ENCODE peak calls at places on chromosomes 16 and 17, in ten cellular contexts. U is transverse colon, I is left ventricle myocardium inferior, C is body of pancreas, E is AG04450, A is fibroblast of lung, J is fibroblast of the aortic adventitia, R is pancreas, F is cardiac muscle cell, P is HFF-Myc. K is an unnamed sample.

GRCh38 chr16:89599902-89600301 is 13.5 kb upstream of the DPEP1 start:
- DNase-seq in J (no peak), E (no peak), R (no peak), U (no peak), A (no peak), C (no peak), P (no peak), F (no peak), I (no peak), K (no peak)

GRCh38 chr16:12323007-12323699 is 346.6 kb downstream of the SNX29 start:
- DNase-seq in R (no peak), P (no peak), A (no peak), J (no peak), I (no peak), C (no peak), E (no peak), F (no peak), U (no peak), K (no peak)

GRCh38 chr16:71670537-71670936 is 44.6 kb downstream of the MARVELD3 start:
- DNase-seq in F (no peak), C (no peak), R (no peak), P (no peak), E (no peak), U (peak; percentile 40), A (no peak), J (no peak), I (no peak), K (no peak)

GRCh38 chr16:85928411-85928820 is 29.5 kb downstream of the IRF8 start:
- DNase-seq in P (peak; percentile 9), C (peak; percentile 62), J (peak; percentile 29), A (no peak), F (peak; percentile 74), R (no peak), E (no peak), I (no peak), U (peak; percentile 27), K (no peak)

GRCh38 chr16:75266738-75267630 is 15.6 kb upstream of the BCAR1 start:
- DNase-seq in R (no peak), A (no peak), F (no peak), E (no peak), J (no peak), C (no peak), P (no peak), U (no peak), I (no peak), K (no peak)

GRCh38 chr17:34740936-34741515 is 161.6 kb downstream of the TMEM132E start:
- DNase-seq in E (no peak), A (no peak), F (no peak), P (no peak), U (no peak), I (no peak), C (no peak), J (no peak), R (no peak), K (no peak)

GRCh38 chr17:78798695-78799559 is 16.9 kb upstream of the CYTH1 start:
- DNase-seq in I (no peak), A (peak; percentile 53), U (no peak), C (no peak), F (peak; percentile 38), J (peak; percentile 26), E (no peak), P (no peak), R (no peak), K (no peak)

GRCh38 chr17:56737741-56738161 is 96.0 kb downstream of the C17orf67 start:
- DNase-seq in E (peak; percentile 58), F (peak; percentile 82), J (no peak), U (peak; percentile 10), I (no peak), A (peak; percentile 92), C (no peak), P (no peak), R (no peak), K (no peak)

GRCh38 chr16:69890114-69890890 is 60.8 kb upstream of the CLEC18A start:
- DNase-seq in U (peak; percentile 68), F (peak; percentile 76), I (peak; percentile 49), C (peak; percentile 77), P (peak; percentile 59), J (peak; percentile 60), R (peak; percentile 54), A (peak; percentile 58), E (no peak), K (no peak)

GRCh38 chr17:27282054-27282501 is 11.8 kb upstream of the WSB1 start:
- DNase-seq in F (peak; percentile 97), J (peak; percentile 99), U (no peak), A (peak; percentile 82), R (no peak), P (no peak), C (peak; percentile 22), E (no peak), I (no peak), K (no peak)

GRCh38 chr17:67294451-67295199 is 49.6 kb upstream of the HELZ start:
- DNase-seq in E (no peak), P (no peak), I (no peak), A (no peak), F (no peak), C (no peak), R (no peak), J (no peak), U (no peak), K (no peak)

GRCh38 chr17:57986841-57987581 is 1.0 kb downstream of the VEZF1 start:
- DNase-seq in U (peak; percentile 46), F (peak; percentile 78), R (peak; percentile 51), E (peak; percentile 66), P (no peak), I (peak; percentile 40), J (peak; percentile 75), A (peak; percentile 89), C (peak; percentile 48), K (peak; percentile 86)

GRCh38 chr17:45902892-45903346 is 8.6 kb downstream of the MAPT start:
- DNase-seq in P (no peak), E (no peak), R (peak; percentile 72), C (peak; percentile 84), A (no peak), J (no peak), I (no peak), F (no peak), U (no peak), K (no peak)

GRCh38 chr17:72406501-72406900 is 285.7 kb downstream of the SOX9 start:
- DNase-seq in R (no peak), U (no peak), A (no peak), I (no peak), J (no peak), E (no peak), P (no peak), F (no peak), C (no peak), K (no peak)
- H3K4me3 ChIP-seq in R (no peak overlapping the region), U (no peak overlapping the region), A (no peak overlapping the region), I (no peak overlapping the region), J (no peak overlapping the region), E (no peak overlapping the region), P (no peak overlapping the region), F (no peak overlapping the region), C (no peak overlapping the region), K (no peak overlapping the region)

GRCh38 chr17:1896243-1897163 is 66.7 kb downstream of the RPA1 start:
- DNase-seq in E (no peak), C (no peak), A (no peak), U (no peak), F (no peak), R (no peak), I (no peak), J (no peak), P (no peak), K (no peak)

GRCh38 chr17:1894753-1895339 is 65.0 kb downstream of the RPA1 start:
- DNase-seq in R (no peak), A (no peak), U (no peak), P (no peak), E (no peak), C (no peak), J (no peak), F (no peak), I (no peak), K (peak; percentile 49)

GRCh38 chr17:1898872-1899271 is 69.1 kb downstream of the RPA1 start:
- DNase-seq in J (no peak), A (no peak), U (no peak), P (no peak), R (no peak), E (no peak), I (no peak), C (no peak), F (no peak), K (no peak)

GRCh38 chr17:1898332-1898731 is 68.5 kb downstream of the RPA1 start:
- DNase-seq in R (no peak), C (no peak), P (no peak), E (no peak), F (no peak), U (no peak), I (no peak), A (no peak), J (no peak), K (no peak)

DNA sequence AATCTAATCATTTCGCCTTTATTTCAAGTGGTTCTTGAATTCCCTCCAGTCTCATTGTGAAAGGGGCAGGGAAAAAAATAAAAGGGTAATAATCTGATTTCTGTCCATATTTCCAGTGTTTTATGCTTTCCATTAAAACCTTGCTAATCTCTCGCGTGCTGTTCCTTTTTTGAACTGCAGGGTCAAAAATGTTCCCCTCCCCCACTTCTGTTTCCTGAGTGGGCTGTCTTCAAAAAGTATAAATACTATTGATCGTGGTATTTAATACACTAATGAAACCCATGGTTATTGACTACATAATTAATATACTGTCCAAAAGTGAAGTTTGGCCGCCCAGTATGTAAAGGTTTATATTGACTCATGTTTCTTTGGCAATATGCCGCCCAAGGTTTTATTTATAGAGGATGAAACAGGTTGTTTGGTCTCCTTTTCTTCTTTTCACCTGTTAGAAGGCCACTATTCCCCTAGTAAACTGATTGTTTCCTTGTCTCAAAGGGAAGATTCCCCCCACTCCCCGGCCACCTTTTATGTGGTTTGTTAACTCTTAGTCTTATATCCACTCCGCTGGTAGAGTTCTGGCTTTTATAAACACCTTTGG is 69.7 kb downstream of the RPA1 start:
- DNase-seq in U (no peak), J (no peak), C (no peak), R (no peak), A (no peak), I (no peak), P (no peak), E (no peak), F (no peak), K (no peak)
- TF ChIP-seq CTCF in U (no peak), J (peak; percentile 39), C (no peak), R (no peak), A (peak; percentile 23), I (no peak), P (peak; percentile 11), E (peak; percentile 43), F (peak; percentile 18), K (no peak)

GRCh38 chr17:53659181-53659580 is 163.5 kb upstream of the KIF2B start:
- DNase-seq in P (no peak), C (no peak), R (no peak), F (no peak), I (no peak), U (no peak), E (no peak), A (no peak), J (no peak), K (no peak)
- H3K4me3 ChIP-seq in P (no peak overlapping the region), C (no peak overlapping the region), R (no peak overlapping the region), F (no peak overlapping the region), I (no peak overlapping the region), U (no peak overlapping the region), E (no peak overlapping the region), A (no peak overlapping the region), J (no peak overlapping the region), K (no peak overlapping the region)

GRCh38 chr17:59199398-59199797 is 10.4 kb upstream of the SMG8 start:
- DNase-seq in E (no peak), U (no peak), I (no peak), A (no peak), R (no peak), J (no peak), F (no peak), C (no peak), P (no peak), K (no peak)

GRCh38 chr17:59202320-59202719 is 7.5 kb upstream of the SMG8 start:
- DNase-seq in A (no peak), I (no peak), U (no peak), P (no peak), E (no peak), F (no peak), C (no peak), J (no peak), R (no peak), K (no peak)
- TF ChIP-seq CTCF in A (no peak), I (no peak), U (no peak), P (no peak), E (no peak), F (no peak), C (no peak), J (no peak), R (no peak), K (no peak)